ENCODE peak calls at places on chromosome 14, in nine cellular contexts. Q is astrocyte of the spinal cord; O is amniotic stem cell; T is substantia nigra; K is Kasumi-1; E is germinal center; V is aorta; A is ACHN; L is stimulated activated CD4-positive, alpha-beta T cell treated with anti-CD3 and anti-CD28 coated beads, Interleukin-1b, Interleukin-23, amount 100 ng/mL, for 24 hours. Y is an unnamed sample.

GRCh38 chr14:57209561-57209960 is 59.1 kb downstream of the EXOC5 start:
- DNase-seq in V (no peak), A (peak), K (no peak), T (no peak), E (no peak), L (no peak), Q (peak), O (no peak), Y (no peak)

GRCh38 chr14:37253905-37254304 is 56.2 kb downstream of the MIPOL1 start:
- DNase-seq in O (no peak), L (no peak), A (peak), Q (peak), K (no peak), T (no peak), V (no peak), E (no peak), Y (no peak)

GRCh38 chr14:89773644-89774316 is 180.8 kb downstream of the EFCAB11 start:
- DNase-seq in E (peak), V (no peak), L (peak), Q (peak), O (no peak), T (no peak), A (peak), K (peak), Y (no peak)

GRCh38 chr14:55588259-55588699 is 8.3 kb downstream of the KTN1 start:
- DNase-seq in Q (peak), L (no peak), O (no peak), A (no peak), V (no peak), K (no peak), E (no peak), T (no peak), Y (no peak)

GRCh38 chr14:31703056-31703455 is 141.9 kb downstream of the NUBPL start:
- DNase-seq in V (no peak), L (no peak), O (no peak), Q (no peak), K (no peak), A (no peak), E (no peak), T (no peak), Y (no peak)

GRCh38 chr14:35895256-35895655 is 69.1 kb downstream of the BRMS1L start:
- DNase-seq in L (no peak), O (no peak), E (no peak), Q (no peak), A (no peak), V (no peak), T (no peak), K (no peak), Y (no peak)

GRCh38 chr14:105061428-105062047 is 3.7 kb downstream of the GPR132 start:
- DNase-seq in Q (no peak), T (no peak), A (no peak), K (peak), O (no peak), V (no peak), E (no peak), L (no peak), Y (peak)

GRCh38 chr14:74865156-74865555 is 10.8 kb downstream of the PROX2 start:
- DNase-seq in Q (peak), V (no peak), O (no peak), A (no peak), K (no peak), E (no peak), L (no peak), T (no peak), Y (no peak)

GRCh38 chr14:65703996-65704395 is 291.5 kb downstream of the FUT8 start:
- DNase-seq in T (no peak), V (no peak), K (no peak), O (no peak), E (no peak), A (no peak), Q (peak), L (no peak), Y (no peak)

GRCh38 chr14:64986578-64987571 is at the start of gene FNTB:
- DNase-seq in T (peak), O (peak), E (peak), K (peak), L (peak), A (peak), V (peak), Q (peak), Y (peak)

GRCh38 chr14:68285421-68286179 is 466.0 kb downstream of the RAD51B start:
- DNase-seq in A (no peak), Q (no peak), K (peak), T (no peak), O (no peak), E (peak), V (no peak), L (no peak), Y (no peak)

GRCh38 chr14:64387232-64387737 is 868 bp upstream of the MTHFD1 start:
- DNase-seq in E (no peak), O (no peak), L (no peak), V (no peak), Q (peak), T (no peak), K (no peak), A (peak), Y (no peak)

GRCh38 chr14:36514278-36515104 is 5.5 kb downstream of the NKX2-1 start:
- DNase-seq in E (no peak), T (no peak), Q (no peak), O (no peak), L (no peak), V (no peak), A (no peak), K (no peak), Y (no peak)

GRCh38 chr14:97218713-97219355 is 421.7 kb downstream of the VRK1 start:
- DNase-seq in A (peak), T (no peak), V (no peak), Q (peak), E (no peak), K (no peak), L (no peak), O (no peak), Y (no peak)

GRCh38 chr14:102817942-102818940 is 41.0 kb downstream of the TRAF3 start:
- DNase-seq in T (no peak), A (no peak), Q (no peak), V (no peak), K (no peak), O (no peak), E (no peak), L (no peak), Y (no peak)

GRCh38 chr14:61462566-61463195 is 141.3 kb downstream of the PRKCH start:
- DNase-seq in L (no peak), A (no peak), V (no peak), E (no peak), K (no peak), T (no peak), O (peak), Q (peak), Y (no peak)

GRCh38 chr14:42140831-42141279 is 534.2 kb downstream of the LRFN5 start:
- DNase-seq in A (peak), V (no peak), K (no peak), T (no peak), E (no peak), O (peak), Q (peak), L (no peak), Y (no peak)

GRCh38 chr14:65910108-65910507 is 497.6 kb downstream of the FUT8 start:
- DNase-seq in E (no peak), V (no peak), O (no peak), A (no peak), K (no peak), T (no peak), Q (peak), L (no peak), Y (no peak)

GRCh38 chr14:36513451-36514277 is 6.4 kb downstream of the NKX2-1 start:
- DNase-seq in T (no peak), K (no peak), E (no peak), L (no peak), A (no peak), V (no peak), Q (no peak), O (no peak), Y (no peak)

GRCh38 chr14:99971087-99971928 is 93.9 kb upstream of the EVL start:
- DNase-seq in T (peak), Q (peak), K (peak), E (peak), L (peak), V (peak), O (peak), A (peak), Y (peak)

GRCh38 chr14:74308695-74309094 is 6.0 kb upstream of the ABCD4 start:
- DNase-seq in K (no peak), E (no peak), T (no peak), V (no peak), A (no peak), O (no peak), L (no peak), Q (no peak), Y (no peak)

GRCh38 chr14:92644166-92644565 is 104.3 kb downstream of the LGMN start:
- DNase-seq in E (no peak), O (peak), K (no peak), Q (peak), V (no peak), A (no peak), L (no peak), T (no peak), Y (no peak)

GRCh38 chr14:75141967-75142366 is 15.1 kb upstream of the NEK9 start:
- DNase-seq in K (peak), T (no peak), O (no peak), V (no peak), L (no peak), A (peak), Q (peak), E (no peak), Y (no peak)

GRCh38 chr14:26286806-26287205 is 311.0 kb downstream of the NOVA1 start:
- DNase-seq in K (no peak), Q (no peak), V (no peak), L (no peak), O (no peak), A (no peak), T (no peak), E (no peak), Y (no peak)

GRCh38 chr14:21269252-21270046 is at the start of gene HNRNPC:
- DNase-seq in O (peak), L (peak), T (peak), K (peak), E (peak), V (peak), Q (peak), A (peak), Y (peak)

GRCh38 chr14:29222671-29223268 is 456.2 kb downstream of the FOXG1 start:
- DNase-seq in E (no peak), V (no peak), A (peak), O (peak), T (no peak), Q (peak), L (no peak), K (peak), Y (no peak)

GRCh38 chr14:24775919-24776318 is 141.9 kb upstream of the GZMB start:
- DNase-seq in E (no peak), O (no peak), V (no peak), K (no peak), T (no peak), L (no peak), A (no peak), Q (no peak), Y (no peak)

GRCh38 chr14:63897706-63898105 is 44.9 kb downstream of the SYNE2 start:
- DNase-seq in O (no peak), E (no peak), A (no peak), L (no peak), T (no peak), Q (peak), K (no peak), V (no peak), Y (no peak)